ENCODE peak calls at places on chromosome 20, in four cellular contexts. One of them, this sample, is unnamed.

GRCh38 chr20:50062006-50062838 is 50.7 kb downstream of the UBE2V1 start:
- DNase-seq in T-cell: no peak
- DNase-seq in stimulated activated CD4-positive, alpha-beta T cell treated with anti-CD3 and anti-CD28 coated beads, TNF-alpha, amount 100 ng/mL, for 4 hours: no peak
- DNase-seq in HL-60: no peak
- DNase-seq in this sample: no peak

GRCh38 chr20:46347831-46348230 is 39.5 kb upstream of the CDH22 start:
- DNase-seq in T-cell: no peak
- DNase-seq in stimulated activated CD4-positive, alpha-beta T cell treated with anti-CD3 and anti-CD28 coated beads, TNF-alpha, amount 100 ng/mL, for 4 hours: no peak
- DNase-seq in HL-60: no peak
- DNase-seq in this sample: no peak

GRCh38 chr20:3749689-3750639 is 17.5 kb downstream of the HSPA12B start:
- DNase-seq in T-cell: no peak
- DNase-seq in stimulated activated CD4-positive, alpha-beta T cell treated with anti-CD3 and anti-CD28 coated beads, TNF-alpha, amount 100 ng/mL, for 4 hours: no peak
- DNase-seq in HL-60: peak
- DNase-seq in this sample: no peak

GRCh38 chr20:60986757-60987156 is 265.3 kb upstream of the CDH4 start:
- DNase-seq in T-cell: no peak
- DNase-seq in stimulated activated CD4-positive, alpha-beta T cell treated with anti-CD3 and anti-CD28 coated beads, TNF-alpha, amount 100 ng/mL, for 4 hours: no peak
- DNase-seq in HL-60: no peak
- DNase-seq in this sample: no peak

GRCh38 chr20:62196286-62196685 is 13.5 kb downstream of the MTG2 start:
- DNase-seq in T-cell: no peak
- DNase-seq in stimulated activated CD4-positive, alpha-beta T cell treated with anti-CD3 and anti-CD28 coated beads, TNF-alpha, amount 100 ng/mL, for 4 hours: no peak
- DNase-seq in HL-60: no peak
- DNase-seq in this sample: no peak

GRCh38 chr20:58374906-58375760 is 13.9 kb upstream of the VAPB start:
- DNase-seq in T-cell: no peak
- DNase-seq in stimulated activated CD4-positive, alpha-beta T cell treated with anti-CD3 and anti-CD28 coated beads, TNF-alpha, amount 100 ng/mL, for 4 hours: no peak
- DNase-seq in HL-60: no peak
- DNase-seq in this sample: no peak

GRCh38 chr20:63322146-63322922 is 29.3 kb downstream of the COL20A1 start:
- DNase-seq in T-cell: no peak
- DNase-seq in stimulated activated CD4-positive, alpha-beta T cell treated with anti-CD3 and anti-CD28 coated beads, TNF-alpha, amount 100 ng/mL, for 4 hours: no peak
- DNase-seq in HL-60: no peak
- DNase-seq in this sample: no peak

GRCh38 chr20:11912013-11912663 is 5.6 kb upstream of the BTBD3 start:
- DNase-seq in T-cell: no peak
- DNase-seq in stimulated activated CD4-positive, alpha-beta T cell treated with anti-CD3 and anti-CD28 coated beads, TNF-alpha, amount 100 ng/mL, for 4 hours: no peak
- DNase-seq in HL-60: peak
- DNase-seq in this sample: no peak

GRCh38 chr20:18496042-18496441 is 983 bp downstream of the RBBP9 start:
- DNase-seq in T-cell: no peak
- DNase-seq in stimulated activated CD4-positive, alpha-beta T cell treated with anti-CD3 and anti-CD28 coated beads, TNF-alpha, amount 100 ng/mL, for 4 hours: no peak
- DNase-seq in HL-60: no peak
- DNase-seq in this sample: no peak

GRCh38 chr20:45336530-45337366 is 11.5 kb downstream of the SDC4 start:
- DNase-seq in T-cell: no peak
- DNase-seq in stimulated activated CD4-positive, alpha-beta T cell treated with anti-CD3 and anti-CD28 coated beads, TNF-alpha, amount 100 ng/mL, for 4 hours: no peak
- DNase-seq in HL-60: no peak
- DNase-seq in this sample: no peak

This sample was measured in activated T-helper 2 cell treated with anti-CD3 and anti-CD28 coated beads, Interferon-gamma antibody, Interleukin-2, Interleukin-4, amounts not matched to agents 10 μg/mL and 5 μg/mL and 100 μg/mL, durations not matched to agents 14 hours and 24 hours and 36 hours.